ENCODE peak calls at places on chromosomes 11 and 22, in eight cellular contexts. F is dorsolateral prefrontal cortex; K is CD4-positive, alpha-beta T cell; M is stimulated activated CD4-positive, alpha-beta T cell treated with anti-CD3 and anti-CD28 coated beads, Interleukin-4, amount 100 ng/mL, for 4 hours; P is fibroblast of pulmonary artery; O is GM12891; D is stimulated activated naive B cell treated with anti-CD40 and anti-IgM and Interleukin-4, amounts not matched to agents 10 μg/mL and 1 μg/mL and 100 μg/mL, for 72 hours; G is naive thymus-derived CD4-positive, alpha-beta T cell. R is an unnamed sample.

GRCh38 chr22:34414467-34415440 is 494.5 kb upstream of the LARGE1 start:
- DNase-seq in M (no peak), F (no peak), G (no peak), P (peak), K (no peak), O (peak), D (peak), R (peak)

GRCh38 chr22:38862375-38863329 is 9.4 kb downstream of the CBX6 start:
- DNase-seq in P (peak), F (no peak), O (no peak), M (no peak), G (no peak), D (no peak), K (no peak), R (no peak)

GRCh38 chr11:65132238-65132987 is 1.9 kb downstream of the SYVN1 start:
- DNase-seq in G (no peak), K (no peak), D (peak), M (no peak), P (no peak), O (no peak), F (no peak), R (no peak)

GRCh38 chr11:114074546-114075342 is 15.2 kb downstream of the ZBTB16 start:
- DNase-seq in K (no peak), D (no peak), F (no peak), M (no peak), P (no peak), G (no peak), O (no peak), R (no peak)

GRCh38 chr11:104333977-104334376 is 170.0 kb upstream of the PDGFD start:
- DNase-seq in F (no peak), M (no peak), O (no peak), K (no peak), G (no peak), D (no peak), P (no peak), R (no peak)

GRCh38 chr11:128920651-128921050 is 22.0 kb downstream of the TP53AIP1 start:
- DNase-seq in M (no peak), O (no peak), K (no peak), D (no peak), P (no peak), G (no peak), F (no peak), R (no peak)

GRCh38 chr11:2759228-2760195 is 59.7 kb upstream of the KCNQ1OT1 start:
- DNase-seq in G (no peak), F (no peak), K (peak), P (no peak), O (no peak), M (no peak), D (no peak), R (no peak)

GRCh38 chr22:49909476-49910205 is 8.6 kb downstream of the ALG12 start:
- DNase-seq in K (no peak), M (no peak), O (no peak), P (no peak), F (no peak), D (no peak), G (no peak), R (no peak)

GRCh38 chr22:42169055-42169469 is 38.5 kb upstream of the CYP2D6 start:
- DNase-seq in M (peak), O (peak), D (peak), K (peak), P (peak), G (peak), F (peak), R (peak)

GRCh38 chr11:35583843-35584242 is 34.4 kb upstream of the FJX1 start:
- DNase-seq in F (no peak), M (no peak), D (no peak), O (no peak), P (no peak), K (no peak), G (no peak), R (no peak)

GRCh38 chr11:2746401-2747230 is 46.8 kb upstream of the KCNQ1OT1 start:
- DNase-seq in D (no peak), G (no peak), F (peak), P (no peak), K (no peak), M (no peak), O (no peak), R (no peak)

GRCh38 chr22:36439481-36440271 is 41.8 kb downstream of the TXN2 start:
- DNase-seq in G (no peak), O (no peak), D (no peak), M (peak), K (no peak), P (peak), F (no peak), R (no peak)

GRCh38 chr11:88307749-88308425 is 29.6 kb downstream of the CTSC start:
- DNase-seq in P (no peak), D (no peak), M (no peak), G (no peak), K (no peak), O (no peak), F (no peak), R (no peak)

GRCh38 chr11:36308577-36308976 is 12.5 kb downstream of the PRR5L start:
- DNase-seq in O (no peak), M (no peak), F (no peak), K (no peak), P (no peak), D (no peak), G (no peak), R (no peak)

GRCh38 chr11:27040302-27041115 is at the start of gene BBOX1:
- DNase-seq in G (no peak), O (no peak), M (no peak), P (peak), F (peak), D (no peak), K (no peak), R (no peak)

GRCh38 chr11:76662656-76663460 is 7.7 kb downstream of the LRRC32 start:
- DNase-seq in O (no peak), F (no peak), M (no peak), G (no peak), K (no peak), D (no peak), P (no peak), R (no peak)